ENCODE peak calls at places on chromosome 1, in five cellular contexts. Q is memory B cell; U is GM10248; K is stimulated activated CD8-positive, alpha-beta memory T cell treated with anti-CD3 and anti-CD28 coated beads, Interleukin-7, amount 100 ng/mL, for 4 hours; L is astrocyte. T is an unnamed sample.

GRCh38 chr1:41455479-41456271 is 28.8 kb downstream of the EDN2 start:
- DNase-seq in Q (no peak), U (no peak), K (no peak), L (peak), T (no peak)

GRCh38 chr1:158563852-158564251 is 6.5 kb downstream of the OR6P1 start:
- DNase-seq in Q (no peak), U (no peak), K (no peak), L (no peak), T (no peak)

GRCh38 chr1:97202981-97203380 is 481.4 kb downstream of the PTBP2 start:
- DNase-seq in Q (no peak), U (no peak), K (no peak), L (no peak), T (no peak)

GRCh38 chr1:231778009-231778719 is 151.6 kb downstream of the DISC1 start:
- DNase-seq in Q (no peak), U (no peak), K (no peak), L (peak), T (no peak)

GRCh38 chr1:158933621-158934020 is 2.3 kb downstream of the PYHIN1 start:
- DNase-seq in Q (no peak), U (peak), K (no peak), L (no peak), T (peak)

GRCh38 chr1:186152227-186152944 is 222.7 kb downstream of the TPR start:
- DNase-seq in Q (no peak), U (no peak), K (no peak), L (peak), T (no peak)

GRCh38 chr1:231724876-231725647 is 98.5 kb downstream of the DISC1 start:
- DNase-seq in Q (no peak), U (peak), K (no peak), L (peak), T (no peak)

GRCh38 chr1:18963968-18964367 is 7.5 kb upstream of the IFFO2 start:
- DNase-seq in Q (no peak), U (no peak), K (no peak), L (no peak), T (no peak)

GRCh38 chr1:8572106-8572505 is 245.3 kb downstream of the RERE start:
- DNase-seq in Q (no peak), U (no peak), K (no peak), L (peak), T (no peak)

GRCh38 chr1:238892612-238893011 is 493.8 kb upstream of the CHRM3 start:
- DNase-seq in Q (no peak), U (no peak), K (no peak), L (peak), T (no peak)

GRCh38 chr1:3674100-3675094 is 22.1 kb downstream of the TP73 start:
- DNase-seq in Q (no peak), U (no peak), K (no peak), L (no peak), T (no peak)

GRCh38 chr1:22228505-22228911 is 85.6 kb upstream of the WNT4 start:
- DNase-seq in Q (no peak), U (no peak), K (no peak), L (no peak), T (no peak)

GRCh38 chr1:112877741-112878140 is 78.3 kb downstream of the SLC16A1 start:
- DNase-seq in Q (no peak), U (no peak), K (no peak), L (no peak), T (no peak)

GRCh38 chr1:181021811-181022434 is 747 bp downstream of the STX6 start:
- DNase-seq in Q (peak), U (peak), K (peak), L (peak), T (no peak)

GRCh38 chr1:184407816-184408510 is 21.1 kb downstream of the C1orf21 start:
- DNase-seq in Q (no peak), U (no peak), K (no peak), L (peak), T (no peak)

GRCh38 chr1:6967431-6968079 is 182.3 kb downstream of the CAMTA1 start:
- DNase-seq in Q (no peak), U (no peak), K (no peak), L (no peak), T (no peak)

GRCh38 chr1:203663294-203663693 is 36.7 kb downstream of the ATP2B4 start:
- DNase-seq in Q (no peak), U (no peak), K (no peak), L (peak), T (no peak)